ENCODE peak calls at places on chromosomes 7 and 10, in six cellular contexts. O is mucosa of descending colon; B is naive thymus-derived CD8-positive, alpha-beta T cell; U is AML-193; Z is NCI-H345; T is stimulated activated CD4-positive, alpha-beta T cell treated with anti-CD3 and anti-CD28 coated beads, Interleukin-1b, Interleukin-23, amount 100 ng/mL, for 1 hour. S is an unnamed sample.
A peak's percentile ranks its signal among the peaks of the same experiment; 100 is the strongest.

GRCh38 chr7:134720091-134720935 is 59.1 kb upstream of the CALD1 start:
- DNase-seq in Z (no peak), B (no peak), U (no peak), T (no peak), O (no peak), S (no peak)

GRCh38 chr7:101595246-101595645 is 33.9 kb downstream of the MYL10 start:
- DNase-seq in Z (no peak), T (no peak), B (peak; percentile 9), O (no peak), U (no peak), S (no peak)

GRCh38 chr7:154371424-154371823 is 319.2 kb downstream of the DPP6 start:
- DNase-seq in O (no peak), B (no peak), Z (no peak), U (no peak), T (no peak), S (no peak)

GRCh38 chr10:102152545-102152890 is 329 bp downstream of the NOLC1 start:
- DNase-seq in U (no peak), Z (no peak), T (no peak), B (no peak), O (no peak), S (no peak)

GRCh38 chr7:117274951-117275350 is 47.9 kb downstream of the WNT2 start:
- DNase-seq in B (no peak), T (no peak), Z (no peak), O (no peak), U (no peak), S (no peak)

GRCh38 chr10:69789164-69789576 is 12.5 kb upstream of the COL13A1 start:
- DNase-seq in O (no peak), Z (no peak), T (no peak), B (no peak), U (no peak), S (no peak)

GRCh38 chr10:4982764-4983226 is 19.6 kb downstream of the AKR1C1 start:
- DNase-seq in T (no peak), Z (no peak), O (no peak), B (no peak), U (no peak), S (no peak)

GRCh38 chr7:155916926-155917655 is 104.8 kb upstream of the SHH start:
- DNase-seq in Z (no peak), U (no peak), T (no peak), B (no peak), O (no peak), S (no peak)

GRCh38 chr7:7696458-7697119 is 21.8 kb downstream of the RPA3 start:
- DNase-seq in T (no peak), U (no peak), O (no peak), B (no peak), Z (no peak), S (no peak)

GRCh38 chr10:87961314-87961713 is 97.9 kb downstream of the PTEN start:
- DNase-seq in B (no peak), T (no peak), U (no peak), Z (no peak), O (no peak), S (no peak)

GRCh38 chr7:23105086-23105643 is 420 bp upstream of the KLHL7 start:
- DNase-seq in U (no peak), T (no peak), B (no peak), O (peak; percentile 14), Z (peak; percentile 28), S (no peak)

GRCh38 chr10:119449760-119450461 is 92.6 kb downstream of the RGS10 start:
- DNase-seq in U (no peak), O (no peak), Z (peak; percentile 35), B (no peak), T (no peak), S (peak; percentile 89)

GRCh38 chr10:24209946-24210491 is 1.1 kb downstream of the KIAA1217 start:
- DNase-seq in U (no peak), T (no peak), Z (no peak), O (no peak), B (no peak), S (no peak)

GRCh38 chr10:45379891-45380540 is 6.0 kb downstream of the ALOX5 start:
- DNase-seq in O (peak; percentile 28), T (no peak), U (peak; percentile 83), Z (no peak), B (no peak), S (no peak)

GRCh38 chr10:128633864-128634541 is 507.8 kb upstream of the MKI67 start:
- DNase-seq in B (no peak), T (no peak), U (no peak), Z (no peak), O (peak; percentile 33), S (no peak)